ENCODE peak calls at places on chromosomes 6 and 20, in seven cellular contexts. One of them, this sample, is unnamed.

GRCh38 chr6:93447874-93448273 is 28.5 kb upstream of the EPHA7 start:
- DNase-seq in GM12892: no peak
- DNase-seq in ovary: no peak
- DNase-seq in heart left ventricle: no peak
- DNase-seq in GM12891: no peak
- DNase-seq in A549: no peak
- DNase-seq in lower leg skin: no peak
- DNase-seq in this sample: no peak

GRCh38 chr6:145531822-145532221 is 203.5 kb downstream of the EPM2A start:
- DNase-seq in heart left ventricle: no peak
- DNase-seq in GM12891: no peak
- DNase-seq in lower leg skin: no peak
- DNase-seq in ovary: no peak
- DNase-seq in GM12892: no peak
- DNase-seq in A549: no peak
- DNase-seq in this sample: no peak

GRCh38 chr6:112911949-112912348 is 564.8 kb downstream of the RFPL4B start:
- DNase-seq in ovary: no peak
- DNase-seq in GM12891: no peak
- DNase-seq in lower leg skin: no peak
- DNase-seq in A549: no peak
- DNase-seq in heart left ventricle: no peak
- DNase-seq in GM12892: no peak
- DNase-seq in this sample: no peak

GRCh38 chr6:12865117-12865516 is 148.6 kb downstream of the PHACTR1 start:
- DNase-seq in lower leg skin: no peak
- DNase-seq in A549: no peak
- DNase-seq in GM12892: no peak
- DNase-seq in ovary: no peak
- DNase-seq in heart left ventricle: no peak
- DNase-seq in GM12891: no peak
- DNase-seq in this sample: no peak

GRCh38 chr20:35849726-35850125 is 77.9 kb downstream of the PHF20 start:
- DNase-seq in lower leg skin: no peak
- DNase-seq in GM12891: no peak
- DNase-seq in GM12892: no peak
- DNase-seq in ovary: no peak
- DNase-seq in A549: no peak
- DNase-seq in heart left ventricle: no peak
- DNase-seq in this sample: no peak

GRCh38 chr6:22717906-22718305 is 148.5 kb downstream of the HDGFL1 start:
- DNase-seq in A549: no peak
- DNase-seq in GM12892: no peak
- DNase-seq in ovary: no peak
- DNase-seq in lower leg skin: no peak
- DNase-seq in GM12891: no peak
- DNase-seq in heart left ventricle: no peak
- DNase-seq in this sample: no peak

GRCh38 chr6:14732845-14733757 is 512.8 kb upstream of the JARID2 start:
- DNase-seq in heart left ventricle: no peak
- DNase-seq in GM12891: no peak
- DNase-seq in A549: peak
- DNase-seq in lower leg skin: peak
- DNase-seq in ovary: no peak
- DNase-seq in GM12892: no peak
- DNase-seq in this sample: no peak

GRCh38 chr6:167797079-167797870 is 29.4 kb upstream of the AFDN start:
- DNase-seq in ovary: no peak
- DNase-seq in A549: no peak
- DNase-seq in GM12891: no peak
- DNase-seq in GM12892: no peak
- DNase-seq in lower leg skin: peak
- DNase-seq in heart left ventricle: no peak
- DNase-seq in this sample: no peak

GRCh38 chr20:4507288-4507719 is 214.4 kb upstream of the PRND start:
- DNase-seq in lower leg skin: no peak
- DNase-seq in GM12891: no peak
- DNase-seq in A549: peak
- DNase-seq in heart left ventricle: no peak
- DNase-seq in ovary: no peak
- DNase-seq in GM12892: no peak
- DNase-seq in this sample: no peak

GRCh38 chr6:140462495-140463311 is 1088.3 kb upstream of the CITED2 start:
- DNase-seq in ovary: no peak
- DNase-seq in GM12892: no peak
- DNase-seq in lower leg skin: no peak
- DNase-seq in GM12891: no peak
- DNase-seq in A549: no peak
- DNase-seq in heart left ventricle: no peak
- DNase-seq in this sample: no peak

GRCh38 chr6:160160450-160160849 is 38.8 kb downstream of the SLC22A1 start:
- DNase-seq in GM12891: no peak
- DNase-seq in ovary: no peak
- DNase-seq in lower leg skin: no peak
- DNase-seq in A549: no peak
- DNase-seq in heart left ventricle: no peak
- DNase-seq in GM12892: no peak
- DNase-seq in this sample: no peak

GRCh38 chr6:85574932-85575598 is 18.6 kb downstream of the SNX14 start:
- DNase-seq in A549: peak
- DNase-seq in ovary: no peak
- DNase-seq in GM12891: no peak
- DNase-seq in GM12892: no peak
- DNase-seq in lower leg skin: no peak
- DNase-seq in heart left ventricle: no peak
- DNase-seq in this sample: no peak

GRCh38 chr6:165662041-165662491 is 975 bp downstream of the PDE10A start:
- DNase-seq in heart left ventricle: peak
- DNase-seq in A549: peak
- DNase-seq in lower leg skin: peak
- DNase-seq in GM12892: no peak
- DNase-seq in ovary: peak
- DNase-seq in GM12891: no peak
- DNase-seq in this sample: no peak

DNA sequence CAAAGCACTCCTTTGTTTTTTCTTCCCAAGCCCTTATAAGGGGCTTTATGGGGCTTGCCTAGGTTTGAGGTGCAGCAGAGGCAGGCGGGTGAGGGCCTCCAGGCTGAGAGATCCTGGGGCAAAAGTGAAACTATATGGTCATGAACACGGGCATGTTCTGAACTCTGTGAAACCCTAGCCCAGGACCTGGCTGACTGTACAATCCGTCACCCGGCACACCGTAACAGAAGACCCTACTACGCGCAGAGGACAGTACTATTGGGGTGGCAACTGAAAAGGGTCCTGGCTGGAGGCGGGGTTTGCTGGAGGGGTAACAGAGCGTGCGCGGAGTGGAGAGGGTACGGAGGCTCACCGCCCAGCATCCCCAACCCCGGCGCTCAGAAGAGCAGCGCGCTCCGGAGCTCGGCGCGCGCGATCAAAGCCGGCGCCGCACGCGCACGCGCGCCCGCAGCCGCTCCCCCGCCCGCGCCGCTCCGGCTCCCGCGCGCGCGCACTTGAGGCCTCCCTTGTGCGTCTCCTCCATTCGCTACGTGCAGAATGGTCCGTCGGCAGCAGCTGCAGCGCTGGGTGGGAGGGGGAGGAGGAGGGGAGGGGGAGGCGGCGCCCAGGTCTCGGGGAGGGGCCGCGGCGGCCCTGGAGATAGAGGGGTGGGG is 54.2 kb downstream of the MRPL14 start:
- DNase-seq in A549: peak
- DNase-seq in GM12891: peak
- DNase-seq in heart left ventricle: peak
- DNase-seq in ovary: peak
- DNase-seq in GM12892: peak
- DNase-seq in lower leg skin: peak
- DNase-seq in this sample: no peak
- TF ChIP-seq POLR2A in A549: peak
- TF ChIP-seq POLR2A in GM12891: peak
- TF ChIP-seq POLR2A in heart left ventricle: no peak
- TF ChIP-seq POLR2A in ovary: no peak
- TF ChIP-seq POLR2A in GM12892: peak
- TF ChIP-seq POLR2A in lower leg skin: no peak
- TF ChIP-seq POLR2A in this sample: no peak

GRCh38 chr20:16606468-16606867 is 33.2 kb upstream of the KIF16B start:
- DNase-seq in GM12891: no peak
- DNase-seq in heart left ventricle: no peak
- DNase-seq in A549: no peak
- DNase-seq in GM12892: no peak
- DNase-seq in lower leg skin: no peak
- DNase-seq in ovary: no peak
- DNase-seq in this sample: no peak

GRCh38 chr20:16609066-16609465 is 35.8 kb upstream of the KIF16B start:
- DNase-seq in heart left ventricle: no peak
- DNase-seq in ovary: no peak
- DNase-seq in GM12891: no peak
- DNase-seq in A549: no peak
- DNase-seq in GM12892: no peak
- DNase-seq in lower leg skin: no peak
- DNase-seq in this sample: no peak

GRCh38 chr20:16611832-16612231 is 38.6 kb upstream of the KIF16B start:
- DNase-seq in A549: no peak
- DNase-seq in GM12891: no peak
- DNase-seq in heart left ventricle: no peak
- DNase-seq in ovary: no peak
- DNase-seq in lower leg skin: no peak
- DNase-seq in GM12892: no peak
- DNase-seq in this sample: no peak

GRCh38 chr20:16608265-16608636 is 35.0 kb upstream of the KIF16B start:
- DNase-seq in A549: no peak
- DNase-seq in ovary: no peak
- DNase-seq in heart left ventricle: no peak
- DNase-seq in GM12892: no peak
- DNase-seq in lower leg skin: no peak
- DNase-seq in GM12891: no peak
- DNase-seq in this sample: no peak

GRCh38 chr20:16607364-16608264 is 34.4 kb upstream of the KIF16B start:
- DNase-seq in A549: no peak
- DNase-seq in heart left ventricle: no peak
- DNase-seq in GM12891: no peak
- DNase-seq in ovary: no peak
- DNase-seq in GM12892: no peak
- DNase-seq in lower leg skin: no peak
- DNase-seq in this sample: no peak
- TF ChIP-seq POLR2A in A549: no peak
- TF ChIP-seq POLR2A in heart left ventricle: no peak
- TF ChIP-seq POLR2A in GM12891: no peak
- TF ChIP-seq POLR2A in ovary: no peak
- TF ChIP-seq POLR2A in GM12892: no peak
- TF ChIP-seq POLR2A in lower leg skin: no peak
- TF ChIP-seq POLR2A in this sample: no peak

GRCh38 chr6:111552999-111553398 is 52.7 kb downstream of the TRAF3IP2 start:
- DNase-seq in GM12892: no peak
- DNase-seq in lower leg skin: no peak
- DNase-seq in ovary: no peak
- DNase-seq in heart left ventricle: no peak
- DNase-seq in GM12891: no peak
- DNase-seq in A549: no peak
- DNase-seq in this sample: no peak

GRCh38 chr6:111550195-111550594 is 55.5 kb downstream of the TRAF3IP2 start:
- DNase-seq in GM12891: no peak
- DNase-seq in A549: no peak
- DNase-seq in GM12892: no peak
- DNase-seq in lower leg skin: no peak
- DNase-seq in heart left ventricle: no peak
- DNase-seq in ovary: no peak
- DNase-seq in this sample: no peak

GRCh38 chr6:111552241-111552744 is 53.4 kb downstream of the TRAF3IP2 start:
- DNase-seq in heart left ventricle: peak
- DNase-seq in GM12891: no peak
- DNase-seq in ovary: peak
- DNase-seq in lower leg skin: peak
- DNase-seq in GM12892: no peak
- DNase-seq in A549: no peak
- DNase-seq in this sample: no peak

GRCh38 chr6:111550953-111551352 is 54.7 kb downstream of the TRAF3IP2 start:
- DNase-seq in GM12892: no peak
- DNase-seq in lower leg skin: no peak
- DNase-seq in A549: no peak
- DNase-seq in GM12891: no peak
- DNase-seq in ovary: no peak
- DNase-seq in heart left ventricle: no peak
- DNase-seq in this sample: no peak

GRCh38 chr6:111551521-111552231 is 54.0 kb downstream of the TRAF3IP2 start:
- DNase-seq in heart left ventricle: no peak
- DNase-seq in ovary: no peak
- DNase-seq in GM12892: no peak
- DNase-seq in A549: no peak
- DNase-seq in lower leg skin: no peak
- DNase-seq in GM12891: no peak
- DNase-seq in this sample: no peak
- TF ChIP-seq POLR2A in heart left ventricle: no peak
- TF ChIP-seq POLR2A in ovary: no peak
- TF ChIP-seq POLR2A in GM12892: no peak
- TF ChIP-seq POLR2A in A549: no peak
- TF ChIP-seq POLR2A in lower leg skin: no peak
- TF ChIP-seq POLR2A in GM12891: no peak
- TF ChIP-seq POLR2A in this sample: no peak

GRCh38 chr6:31836036-31836675 is 8.6 kb downstream of the HSPA1B start:
- DNase-seq in GM12892: no peak
- DNase-seq in ovary: no peak
- DNase-seq in GM12891: no peak
- DNase-seq in lower leg skin: no peak
- DNase-seq in A549: no peak
- DNase-seq in heart left ventricle: no peak
- DNase-seq in this sample: no peak

GRCh38 chr6:31834704-31835375 is 7.3 kb downstream of the HSPA1B start:
- DNase-seq in lower leg skin: peak
- DNase-seq in GM12892: peak
- DNase-seq in A549: peak
- DNase-seq in heart left ventricle: peak
- DNase-seq in GM12891: peak
- DNase-seq in ovary: peak
- DNase-seq in this sample: peak

GRCh38 chr6:31831350-31832215 is 4.0 kb downstream of the HSPA1B start:
- DNase-seq in GM12892: no peak
- DNase-seq in A549: no peak
- DNase-seq in ovary: no peak
- DNase-seq in lower leg skin: no peak
- DNase-seq in GM12891: no peak
- DNase-seq in heart left ventricle: no peak
- DNase-seq in this sample: no peak

GRCh38 chr6:31836676-31837611 is 9.4 kb downstream of the HSPA1B start:
- DNase-seq in GM12892: no peak
- DNase-seq in lower leg skin: no peak
- DNase-seq in ovary: no peak
- DNase-seq in GM12891: no peak
- DNase-seq in heart left ventricle: no peak
- DNase-seq in A549: no peak
- DNase-seq in this sample: no peak

GRCh38 chr6:31834367-31834703 is 6.8 kb downstream of the HSPA1B start:
- DNase-seq in A549: peak
- DNase-seq in GM12892: peak
- DNase-seq in ovary: peak
- DNase-seq in GM12891: peak
- DNase-seq in lower leg skin: peak
- DNase-seq in heart left ventricle: peak
- DNase-seq in this sample: no peak
- TF ChIP-seq POLR2A in A549: peak
- TF ChIP-seq POLR2A in GM12892: no peak
- TF ChIP-seq POLR2A in ovary: peak
- TF ChIP-seq POLR2A in GM12891: no peak
- TF ChIP-seq POLR2A in lower leg skin: no peak
- TF ChIP-seq POLR2A in heart left ventricle: peak
- TF ChIP-seq POLR2A in this sample: no peak

This sample was measured in esophagus squamous epithelium.